ENCODE peak calls at places on chromosomes 16 and 17, in seven cellular contexts. Q, R, A, I, D, V and M are unnamed samples.

GRCh38 chr16:65142276-65142675 is 20.4 kb upstream of the CDH11 start:
- DNase-seq in I (no peak), V (no peak), A (no peak), D (no peak), R (no peak), Q (no peak), M (no peak)

GRCh38 chr17:45366049-45366448 is 49.2 kb upstream of the MAP3K14 start:
- DNase-seq in R (no peak), A (no peak), V (no peak), D (no peak), I (no peak), Q (no peak), M (no peak)

GRCh38 chr16:1825381-1825863 is 1.2 kb downstream of the HAGH start:
- DNase-seq in D (no peak), R (no peak), I (no peak), A (no peak), V (no peak), Q (no peak), M (no peak)

GRCh38 chr17:3928394-3928793 is 12.1 kb upstream of the P2RX1 start:
- DNase-seq in Q (no peak), A (no peak), I (no peak), D (no peak), V (no peak), R (no peak), M (no peak)

GRCh38 chr16:87067890-87068289 is 249.3 kb downstream of the C16orf95 start:
- DNase-seq in R (no peak), Q (no peak), V (no peak), A (no peak), I (no peak), D (no peak), M (no peak)

GRCh38 chr17:19508327-19508867 is 25.3 kb upstream of the SLC47A1 start:
- DNase-seq in I (no peak), D (no peak), A (no peak), R (peak; percentile 23), V (no peak), Q (no peak), M (no peak)

GRCh38 chr17:49629447-49629846 is 48.5 kb downstream of the SPOP start:
- DNase-seq in Q (no peak), V (no peak), I (no peak), A (no peak), D (no peak), R (no peak), M (no peak)

GRCh38 chr16:75225678-75226515 is 7.1 kb downstream of the CTRB1 start:
- DNase-seq in A (no peak), V (no peak), R (no peak), I (no peak), Q (no peak), D (no peak), M (no peak)

GRCh38 chr17:83099570-83100181 is 20.3 kb downstream of the METRNL start:
- DNase-seq in D (no peak), Q (no peak), V (no peak), A (no peak), R (no peak), I (no peak), M (no peak)

GRCh38 chr17:17990282-17990681 is 17.6 kb downstream of the DRC3 start:
- DNase-seq in D (no peak), V (no peak), R (no peak), Q (no peak), I (no peak), A (no peak), M (no peak)

GRCh38 chr17:44353656-44354331 is 8.7 kb downstream of the GRN start:
- DNase-seq in V (no peak), I (no peak), R (peak; percentile 20), A (no peak), D (no peak), Q (no peak), M (no peak)